ENCODE peak calls at places on chromosomes 1 and 21, in seven cellular contexts. A is heart left ventricle; H is lower leg skin; K is fibroblast of mammary gland; Z is lower lobe of right lung; J is effector memory CD4-positive, alpha-beta T cell; D is mucosa of descending colon. P is an unnamed sample.
A peak's percentile ranks its signal among the peaks of the same experiment; 100 is the strongest.

GRCh38 chr21:29342394-29342957 is 43.8 kb downstream of the BACH1 start:
- DNase-seq in A (peak; percentile 51), H (peak; percentile 46), K (peak; percentile 100), Z (peak; percentile 53), J (no peak), D (peak; percentile 58), P (peak; percentile 10)

GRCh38 chr1:202221911-202222909 is 28.6 kb downstream of the LGR6 start:
- DNase-seq in A (no peak), H (no peak), K (no peak), Z (no peak), J (no peak), D (no peak), P (no peak)

GRCh38 chr1:236417325-236417724 is 23.2 kb downstream of the EDARADD start:
- DNase-seq in A (no peak), H (no peak), K (no peak), Z (no peak), J (no peak), D (no peak), P (peak; percentile 11)

GRCh38 chr1:156480411-156481192 is 20.0 kb downstream of the MEF2D start:
- DNase-seq in A (peak; percentile 66), H (no peak), K (peak; percentile 49), Z (peak; percentile 75), J (peak; percentile 65), D (peak; percentile 80), P (peak; percentile 69)

GRCh38 chr1:32539584-32540571 is 651 bp downstream of the ZBTB8A start:
- DNase-seq in A (peak; percentile 20), H (no peak), K (peak; percentile 62), Z (peak; percentile 53), J (no peak), D (peak; percentile 50), P (peak; percentile 1)

GRCh38 chr1:234529661-234530237 is 50.8 kb upstream of the TARBP1 start:
- DNase-seq in A (no peak), H (no peak), K (no peak), Z (no peak), J (no peak), D (no peak), P (no peak)

GRCh38 chr21:27315373-27315772 is 348.5 kb upstream of the ADAMTS5 start:
- DNase-seq in A (no peak), H (no peak), K (no peak), Z (no peak), J (no peak), D (no peak), P (no peak)

GRCh38 chr1:73998348-73998959 is 199.5 kb downstream of the LRRIQ3 start:
- DNase-seq in A (no peak), H (no peak), K (peak; percentile 51), Z (no peak), J (no peak), D (no peak), P (peak; percentile 34)

GRCh38 chr1:67834246-67834877 is 1.1 kb upstream of the GNG12 start:
- DNase-seq in A (no peak), H (no peak), K (no peak), Z (no peak), J (no peak), D (no peak), P (no peak)

GRCh38 chr1:206655471-206655882 is 20.1 kb downstream of the DYRK3 start:
- DNase-seq in A (peak; percentile 46), H (no peak), K (no peak), Z (no peak), J (no peak), D (no peak), P (no peak)

GRCh38 chr1:109099871-109100757 is 9.6 kb downstream of the TMEM167B start:
- DNase-seq in A (peak; percentile 97), H (peak; percentile 95), K (peak; percentile 97), Z (peak; percentile 98), J (peak; percentile 95), D (peak; percentile 98), P (peak; percentile 96)

GRCh38 chr1:109094377-109094803 is 3.8 kb downstream of the TMEM167B start:
- DNase-seq in A (no peak), H (no peak), K (peak; percentile 35), Z (no peak), J (no peak), D (no peak), P (no peak)

GRCh38 chr1:109090415-109091195 is at the start of gene TMEM167B:
- DNase-seq in A (peak; percentile 94), H (peak; percentile 94), K (peak; percentile 95), Z (peak; percentile 96), J (peak; percentile 78), D (peak; percentile 95), P (peak; percentile 81)

GRCh38 chr1:109091196-109092193 is 931 bp downstream of the TMEM167B start:
- DNase-seq in A (no peak), H (no peak), K (peak; percentile 56), Z (no peak), J (no peak), D (no peak), P (no peak)

GRCh38 chr1:109096110-109096509 is 5.5 kb downstream of the TMEM167B start:
- DNase-seq in A (no peak), H (no peak), K (no peak), Z (no peak), J (no peak), D (no peak), P (no peak)
- H3K4me3 ChIP-seq in A (no peak overlapping the region), H (no peak overlapping the region), K (no peak overlapping the region), Z (no peak overlapping the region), J (no peak overlapping the region), D (no peak overlapping the region), P (no peak overlapping the region)

GRCh38 chr1:183806650-183807049 is 1.7 kb downstream of the RGL1 start:
- DNase-seq in A (no peak), H (no peak), K (no peak), Z (no peak), J (no peak), D (no peak), P (no peak)

GRCh38 chr1:183806086-183806485 is 1.2 kb downstream of the RGL1 start:
- DNase-seq in A (no peak), H (no peak), K (peak; percentile 51), Z (no peak), J (no peak), D (no peak), P (no peak)

GRCh38 chr1:183801649-183802048 is 3.3 kb upstream of the RGL1 start:
- DNase-seq in A (no peak), H (no peak), K (no peak), Z (no peak), J (no peak), D (no peak), P (no peak)

GRCh38 chr1:183804916-183805734 is at the start of gene RGL1:
- DNase-seq in A (peak; percentile 73), H (peak; percentile 84), K (peak; percentile 81), Z (peak; percentile 84), J (no peak), D (peak; percentile 58), P (peak; percentile 47)

GRCh38 chr1:183804382-183804781 is 538 bp upstream of the RGL1 start:
- DNase-seq in A (no peak), H (no peak), K (no peak), Z (no peak), J (no peak), D (no peak), P (no peak)
- H3K4me3 ChIP-seq in A (no peak overlapping the region), H (no peak overlapping the region), K (peak overlapping the region; percentile 89), Z (peak overlapping the region; percentile 69), J (no peak overlapping the region), D (no peak overlapping the region), P (no peak overlapping the region)

GRCh38 chr1:43357251-43357650 is 1.5 kb upstream of the CDC20 start:
- DNase-seq in A (no peak), H (no peak), K (no peak), Z (no peak), J (no peak), D (no peak), P (no peak)

GRCh38 chr1:43358746-43359693 is at the start of gene CDC20:
- DNase-seq in A (peak; percentile 98), H (peak; percentile 99), K (peak; percentile 95), Z (peak; percentile 99), J (peak; percentile 96), D (peak; percentile 99), P (peak; percentile 97)

GRCh38 chr1:43359696-43360095 is 915 bp downstream of the CDC20 start:
- DNase-seq in A (no peak), H (no peak), K (no peak), Z (no peak), J (no peak), D (no peak), P (no peak)

GRCh38 chr1:43360616-43361015 is 1.8 kb downstream of the CDC20 start:
- DNase-seq in A (no peak), H (no peak), K (no peak), Z (no peak), J (no peak), D (no peak), P (no peak)

DNA sequence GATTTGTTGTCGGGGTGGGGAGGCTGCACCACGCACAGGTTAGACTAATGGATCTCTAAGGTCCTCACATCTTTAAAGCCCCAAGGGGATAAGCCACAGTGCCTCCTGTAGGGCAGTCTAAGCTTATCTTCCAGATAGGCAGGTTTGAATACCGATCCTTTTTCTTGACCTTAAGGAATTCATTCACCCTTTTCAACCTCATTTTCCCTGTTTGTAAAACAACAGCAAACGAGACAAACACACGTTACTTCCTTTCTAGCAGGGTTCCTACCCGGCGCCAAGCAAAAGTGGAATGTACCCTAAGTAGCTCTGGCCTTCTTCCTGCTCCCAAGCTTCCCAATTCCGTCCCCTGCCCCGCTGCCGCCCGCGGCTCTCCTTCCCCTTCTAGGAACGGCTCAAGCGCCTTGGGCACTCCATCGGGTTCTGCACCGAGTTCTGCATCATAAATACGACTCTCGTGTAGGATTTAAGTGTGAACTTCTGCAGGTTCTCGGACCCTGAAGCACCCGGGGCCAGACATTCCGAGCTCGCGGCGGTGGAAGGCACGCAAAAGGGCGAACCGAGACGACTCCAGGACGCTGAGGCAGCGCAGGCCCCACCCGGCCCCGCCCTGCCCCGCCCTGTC is 548 bp upstream of the CDC20 start:
- DNase-seq in A (no peak), H (no peak), K (peak; percentile 59), Z (no peak), J (no peak), D (no peak), P (no peak)
- H3K4me3 ChIP-seq in A (peak overlapping the region; percentile 38), H (peak overlapping the region; percentile 41), K (peak overlapping the region; percentile 82), Z (peak overlapping the region; percentile 83), J (peak overlapping the region; percentile 63), D (peak overlapping the region; percentile 1), P (peak overlapping the region; percentile 90)

GRCh38 chr1:64042331-64043100 is 160.9 kb upstream of the UBE2U start:
- DNase-seq in A (peak; percentile 38), H (peak; percentile 85), K (peak; percentile 100), Z (no peak), J (no peak), D (no peak), P (no peak)
- H3K4me3 ChIP-seq in A (no peak overlapping the region), H (no peak overlapping the region), K (no peak overlapping the region), Z (no peak overlapping the region), J (no peak overlapping the region), D (no peak overlapping the region), P (no peak overlapping the region)

GRCh38 chr1:214261206-214262123 is 19.5 kb upstream of the SMYD2 start:
- DNase-seq in A (peak; percentile 87), H (peak; percentile 76), K (peak; percentile 72), Z (peak; percentile 86), J (peak; percentile 67), D (peak; percentile 73), P (peak; percentile 73)
- H3K4me3 ChIP-seq in A (no peak overlapping the region), H (no peak overlapping the region), K (no peak overlapping the region), Z (no peak overlapping the region), J (no peak overlapping the region), D (no peak overlapping the region), P (no peak overlapping the region)

GRCh38 chr21:38494688-38495087 is 3.6 kb downstream of the ERG start:
- DNase-seq in A (no peak), H (no peak), K (no peak), Z (no peak), J (no peak), D (no peak), P (no peak)
- H3K4me3 ChIP-seq in A (no peak overlapping the region), H (no peak overlapping the region), K (no peak overlapping the region), Z (peak overlapping the region; percentile 54), J (no peak overlapping the region), D (no peak overlapping the region), P (no peak overlapping the region)

GRCh38 chr1:95209291-95209690 is 24.7 kb upstream of the RWDD3 start:
- DNase-seq in A (no peak), H (no peak), K (no peak), Z (no peak), J (no peak), D (no peak), P (no peak)
- H3K4me3 ChIP-seq in A (no peak overlapping the region), H (no peak overlapping the region), K (no peak overlapping the region), Z (no peak overlapping the region), J (no peak overlapping the region), D (no peak overlapping the region), P (no peak overlapping the region)

P was measured in CD4-positive, CD25-positive, alpha-beta regulatory T cell.